ENCODE peak calls at places on chromosomes 6 and 20, in six cellular contexts. K, Y, S, C, A and N are unnamed samples.

GRCh38 chr6:137095651-137096238 is 51.0 kb upstream of the IL20RA start:
- DNase-seq in K (no peak), Y (no peak), S (no peak), C (no peak), A (no peak), N (no peak)

GRCh38 chr20:43188861-43189613 is 669 bp downstream of the PTPRT start:
- DNase-seq in K (no peak), Y (no peak), S (no peak), C (no peak), A (no peak), N (no peak)

GRCh38 chr6:15905488-15906392 is 223.1 kb upstream of the MYLIP start:
- DNase-seq in K (no peak), Y (no peak), S (no peak), C (no peak), A (no peak), N (no peak)

GRCh38 chr6:128743974-128744765 is 138.8 kb upstream of the LAMA2 start:
- DNase-seq in K (no peak), Y (no peak), S (no peak), C (no peak), A (no peak), N (no peak)

GRCh38 chr6:148747145-148747492 is 289 bp downstream of the UST start:
- DNase-seq in K (peak; percentile 82), Y (peak; percentile 56), S (peak; percentile 29), C (peak; percentile 19), A (peak; percentile 82), N (no peak)

GRCh38 chr6:10613077-10613476 is 81.3 kb downstream of the C6orf52 start:
- DNase-seq in K (no peak), Y (no peak), S (no peak), C (peak; percentile 39), A (no peak), N (no peak)

GRCh38 chr6:14791525-14791924 is 454.3 kb upstream of the JARID2 start:
- DNase-seq in K (peak; percentile 52), Y (peak; percentile 37), S (no peak), C (no peak), A (no peak), N (no peak)

GRCh38 chr6:11711644-11711993 is 67.0 kb downstream of the ADTRP start:
- DNase-seq in K (peak; percentile 66), Y (no peak), S (no peak), C (no peak), A (no peak), N (no peak)

GRCh38 chr6:33985333-33985751 is 160.5 kb downstream of the GRM4 start:
- DNase-seq in K (no peak), Y (no peak), S (no peak), C (no peak), A (no peak), N (no peak)

GRCh38 chr6:28802417-28803336 is 121.1 kb downstream of the TRIM27 start:
- DNase-seq in K (peak; percentile 54), Y (peak; percentile 82), S (no peak), C (peak; percentile 45), A (no peak), N (no peak)

GRCh38 chr6:135496805-135497411 is 632 bp downstream of the AHI1 start:
- DNase-seq in K (peak; percentile 35), Y (no peak), S (no peak), C (no peak), A (no peak), N (no peak)

GRCh38 chr6:3455121-3455489 is 1.7 kb downstream of the SLC22A23 start:
- DNase-seq in K (peak; percentile 56), Y (peak; percentile 48), S (no peak), C (no peak), A (no peak), N (no peak)

GRCh38 chr20:43515628-43516027 is 8.1 kb downstream of the L3MBTL1 start:
- DNase-seq in K (no peak), Y (no peak), S (no peak), C (no peak), A (no peak), N (no peak)

GRCh38 chr20:52624270-52624669 is 347.9 kb upstream of the TSHZ2 start:
- DNase-seq in K (no peak), Y (no peak), S (no peak), C (no peak), A (no peak), N (no peak)

GRCh38 chr6:55882731-55883595 is 7.6 kb upstream of the BMP5 start:
- DNase-seq in K (peak; percentile 60), Y (peak; percentile 73), S (no peak), C (peak; percentile 87), A (no peak), N (peak; percentile 46)

GRCh38 chr20:57928181-57928967 is 218.6 kb upstream of the PMEPA1 start:
- DNase-seq in K (peak; percentile 88), Y (peak; percentile 16), S (no peak), C (peak; percentile 56), A (no peak), N (no peak)

GRCh38 chr6:151179321-151179720 is 60.4 kb upstream of the AKAP12 start:
- DNase-seq in K (peak; percentile 89), Y (peak; percentile 85), S (no peak), C (peak; percentile 95), A (no peak), N (no peak)

GRCh38 chr20:44702776-44703175 is 12.4 kb upstream of the CCN5 start:
- DNase-seq in K (peak; percentile 89), Y (no peak), S (peak; percentile 88), C (peak; percentile 90), A (peak; percentile 98), N (no peak)

GRCh38 chr6:111569951-111570350 is 35.7 kb downstream of the TRAF3IP2 start:
- DNase-seq in K (no peak), Y (no peak), S (no peak), C (no peak), A (no peak), N (no peak)

GRCh38 chr6:54493138-54493537 is 184.9 kb downstream of the TINAG start:
- DNase-seq in K (peak; percentile 85), Y (peak; percentile 93), S (no peak), C (peak; percentile 72), A (no peak), N (peak; percentile 50)

GRCh38 chr6:116291701-116292396 is 12.1 kb upstream of the TSPYL1 start:
- DNase-seq in K (no peak), Y (no peak), S (no peak), C (peak; percentile 19), A (no peak), N (no peak)

GRCh38 chr6:34465551-34466241 is at the start of gene PACSIN1:
- DNase-seq in K (peak; percentile 27), Y (no peak), S (no peak), C (no peak), A (no peak), N (no peak)

GRCh38 chr6:78925317-78925716 is 58.0 kb downstream of the IRAK1BP1 start:
- DNase-seq in K (no peak), Y (no peak), S (no peak), C (no peak), A (no peak), N (no peak)

GRCh38 chr6:85405853-85406198 is 44.1 kb upstream of the NT5E start:
- DNase-seq in K (no peak), Y (no peak), S (no peak), C (no peak), A (no peak), N (no peak)
- H3K27ac ChIP-seq in K (peak overlapping the region; percentile 97), Y (peak overlapping the region; percentile 96), S (no peak overlapping the region), C (peak overlapping the region; percentile 96), A (no peak overlapping the region), N (peak overlapping the region; percentile 100)

GRCh38 chr6:71279321-71279720 is 9.3 kb upstream of the OGFRL1 start:
- DNase-seq in K (no peak), Y (no peak), S (no peak), C (no peak), A (no peak), N (no peak)
- H3K27ac ChIP-seq in K (no peak overlapping the region), Y (no peak overlapping the region), S (no peak overlapping the region), C (no peak overlapping the region), A (no peak overlapping the region), N (no peak overlapping the region)

DNA sequence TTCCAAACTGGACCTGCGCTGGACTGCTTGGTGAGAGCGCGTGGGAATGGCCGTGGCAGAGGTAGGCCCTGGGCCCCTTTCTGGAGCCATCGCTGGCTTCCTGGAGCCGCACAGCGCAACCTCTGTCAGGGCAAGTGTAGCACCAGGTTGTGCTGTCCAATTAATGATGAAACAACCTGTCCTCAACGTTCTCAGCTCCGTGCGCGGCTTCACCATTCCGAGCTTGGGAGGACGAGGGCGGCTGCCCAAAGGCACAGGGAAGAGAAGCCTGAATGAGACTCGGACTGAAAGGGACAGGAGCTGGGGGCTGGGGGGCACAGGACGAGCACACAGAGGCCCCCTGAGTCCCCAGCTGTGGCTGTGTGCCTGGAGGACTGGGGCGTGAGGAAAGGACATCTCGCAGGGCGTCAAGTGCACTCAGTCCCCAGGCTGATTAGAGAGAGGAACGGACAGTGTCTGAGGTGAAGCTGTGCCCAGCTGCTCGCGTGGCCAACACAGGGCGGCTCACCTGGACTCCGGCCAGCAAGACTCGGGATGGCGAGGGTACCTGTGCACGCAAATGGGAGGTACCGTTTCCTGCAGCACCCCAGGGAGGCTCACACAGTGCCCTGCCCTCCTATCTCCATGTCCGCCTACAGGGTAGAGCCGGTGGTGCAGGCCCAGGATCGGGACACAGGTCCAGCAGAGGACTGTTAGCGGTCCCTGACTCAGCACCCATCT is 403.3 kb downstream of the TAF4 start:
- DNase-seq in K (no peak), Y (no peak), S (no peak), C (no peak), A (no peak), N (no peak)
- H3K27ac ChIP-seq in K (no peak overlapping the region), Y (no peak overlapping the region), S (no peak overlapping the region), C (no peak overlapping the region), A (no peak overlapping the region), N (no peak overlapping the region)

GRCh38 chr6:958531-958930 is 265.6 kb upstream of the EXOC2 start:
- DNase-seq in K (peak; percentile 90), Y (peak; percentile 6), S (no peak), C (peak; percentile 69), A (no peak), N (no peak)

GRCh38 chr6:961407-961930 is 268.5 kb upstream of the EXOC2 start:
- DNase-seq in K (no peak), Y (no peak), S (no peak), C (no peak), A (no peak), N (no peak)

GRCh38 chr6:963456-963855 is 270.5 kb upstream of the EXOC2 start:
- DNase-seq in K (no peak), Y (no peak), S (no peak), C (no peak), A (no peak), N (no peak)

DNA sequence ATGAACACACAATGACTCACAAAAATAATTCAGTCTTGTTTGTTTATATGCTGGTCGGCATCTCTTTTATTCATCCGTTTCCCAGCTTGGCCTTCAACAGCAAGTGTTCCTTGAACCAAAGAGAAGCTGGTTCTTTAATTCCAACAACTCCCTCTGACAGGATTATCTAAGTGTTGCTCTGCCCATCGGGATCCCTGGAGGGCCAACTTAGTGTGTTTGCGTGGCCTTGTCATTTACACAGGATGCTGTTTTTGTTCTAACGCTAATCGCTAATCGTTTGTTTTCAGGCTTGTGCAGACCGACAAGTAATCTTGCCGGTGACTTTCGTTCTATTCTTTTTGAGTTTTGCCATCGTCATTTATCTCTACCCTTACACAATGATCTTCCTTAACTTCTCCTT is 267.4 kb upstream of the EXOC2 start:
- DNase-seq in K (no peak), Y (no peak), S (no peak), C (no peak), A (no peak), N (no peak)
- H3K27ac ChIP-seq in K (no peak overlapping the region), Y (no peak overlapping the region), S (no peak overlapping the region), C (no peak overlapping the region), A (no peak overlapping the region), N (no peak overlapping the region)

GRCh38 chr20:63893999-63894357 is 948 bp upstream of the DNAJC5 start:
- DNase-seq in K (peak; percentile 53), Y (no peak), S (no peak), C (no peak), A (no peak), N (no peak)
- H3K27ac ChIP-seq in K (peak overlapping the region; percentile 30), Y (no peak overlapping the region), S (peak overlapping the region; percentile 73), C (no peak overlapping the region), A (no peak overlapping the region), N (peak overlapping the region; percentile 96)